ENCODE peak calls at places on chromosomes 6 and 20, in nine cellular contexts. T is Peyer's patch, D is neural crest cell, V is AG09309, R is right lobe of liver, C is H9, E is heart right ventricle, N is cardiac fibroblast, M is activated B cell treated with CpG ODN at 0.5 μM for 24 hours. S is an unnamed sample.

GRCh38 chr6:109318328-109318876 is 63.9 kb downstream of the CD164 start:
- DNase-seq in M (no peak), N (no peak), D (no peak), T (no peak), V (no peak), E (no peak), R (peak), C (no peak), S (no peak)

GRCh38 chr20:46130534-46130933 is 12.4 kb downstream of the CD40 start:
- DNase-seq in E (no peak), D (no peak), N (no peak), C (no peak), V (no peak), T (no peak), M (no peak), R (peak), S (no peak)

GRCh38 chr6:166567813-166568212 is 18.7 kb downstream of the RAMACL start:
- DNase-seq in C (no peak), T (no peak), D (no peak), M (no peak), V (no peak), N (no peak), E (no peak), R (no peak), S (no peak)

GRCh38 chr20:39188264-39188765 is 226.2 kb downstream of the DHX35 start:
- DNase-seq in V (no peak), T (no peak), E (no peak), M (no peak), D (no peak), N (no peak), R (no peak), C (no peak), S (no peak)

GRCh38 chr6:126945150-126945549 is 173.3 kb upstream of the RSPO3 start:
- DNase-seq in T (no peak), E (no peak), N (no peak), R (no peak), C (no peak), V (no peak), D (no peak), M (no peak), S (no peak)

GRCh38 chr6:159941286-159942113 is 27.4 kb upstream of the IGF2R start:
- DNase-seq in D (no peak), R (no peak), C (no peak), N (peak), V (no peak), E (no peak), T (no peak), M (no peak), S (peak)

GRCh38 chr6:69976591-69977090 is 110.3 kb downstream of the COL19A1 start:
- DNase-seq in N (peak), T (no peak), C (no peak), V (no peak), E (no peak), R (no peak), D (no peak), M (no peak), S (no peak)

GRCh38 chr20:61765871-61766654 is 299.6 kb downstream of the TAF4 start:
- DNase-seq in T (no peak), C (peak), R (peak), D (no peak), M (no peak), E (no peak), N (no peak), V (no peak), S (no peak)

GRCh38 chr6:158751842-158752424 is 67.2 kb downstream of the EZR start:
- DNase-seq in T (peak), V (no peak), E (no peak), R (no peak), N (no peak), C (no peak), D (no peak), M (no peak), S (no peak)

GRCh38 chr6:149563203-149563927 is 2.8 kb upstream of the GINM1 start:
- DNase-seq in R (no peak), N (peak), M (no peak), E (no peak), T (no peak), D (no peak), C (no peak), V (peak), S (peak)

GRCh38 chr6:18115356-18115755 is 7.1 kb downstream of the NHLRC1 start:
- DNase-seq in C (no peak), V (no peak), N (no peak), R (no peak), T (no peak), D (no peak), M (no peak), E (no peak), S (no peak)

GRCh38 chr20:2825770-2826169 is 9.6 kb downstream of the TMEM239 start:
- DNase-seq in M (no peak), V (no peak), R (no peak), E (no peak), D (no peak), C (no peak), T (no peak), N (no peak), S (no peak)

GRCh38 chr6:129568015-129568414 is 142.0 kb downstream of the ARHGAP18 start:
- DNase-seq in D (no peak), E (no peak), N (no peak), M (no peak), V (no peak), C (no peak), R (no peak), T (no peak), S (no peak)

GRCh38 chr6:129884211-129884610 is 23.1 kb upstream of the TMEM244 start:
- DNase-seq in N (no peak), V (no peak), M (no peak), D (no peak), C (no peak), R (no peak), T (no peak), E (no peak), S (no peak)

GRCh38 chr6:158422629-158423238 is 110.5 kb downstream of the TULP4 start:
- DNase-seq in M (no peak), C (peak), T (no peak), N (no peak), R (no peak), E (no peak), D (no peak), V (no peak), S (no peak)

GRCh38 chr6:101918476-101918875 is 525.0 kb downstream of the GRIK2 start:
- DNase-seq in T (no peak), V (no peak), R (no peak), C (no peak), M (no peak), E (no peak), D (no peak), N (no peak), S (no peak)

GRCh38 chr20:62705626-62706025 is 3.0 kb upstream of the NTSR1 start:
- DNase-seq in T (no peak), E (peak), D (no peak), V (no peak), N (no peak), R (peak), C (no peak), M (no peak), S (peak)

GRCh38 chr6:129705212-129705611 is 4.8 kb downstream of the ARHGAP18 start:
- DNase-seq in V (no peak), M (no peak), C (no peak), R (no peak), E (no peak), T (no peak), D (no peak), N (no peak), S (no peak)

GRCh38 chr6:122994256-122994655 is 1.8 kb upstream of the CLVS2 start:
- DNase-seq in R (no peak), C (no peak), N (no peak), E (no peak), T (no peak), D (no peak), M (no peak), V (no peak), S (no peak)

GRCh38 chr20:38195041-38195504 is 30.0 kb upstream of the TGM2 start:
- DNase-seq in R (no peak), T (no peak), N (no peak), M (no peak), C (no peak), V (no peak), E (no peak), D (no peak), S (no peak)

GRCh38 chr20:50540620-50541605 is 30.7 kb downstream of the PTPN1 start:
- DNase-seq in R (no peak), V (no peak), T (no peak), D (no peak), N (peak), M (no peak), E (no peak), C (no peak), S (peak)

GRCh38 chr20:38135641-38136420 is 29.2 kb downstream of the TGM2 start:
- DNase-seq in M (no peak), V (no peak), C (no peak), R (no peak), E (no peak), D (no peak), T (no peak), N (no peak), S (no peak)

GRCh38 chr6:44006872-44007303 is 120.4 kb downstream of the MRPL14 start:
- DNase-seq in D (no peak), N (no peak), V (no peak), M (no peak), T (no peak), E (no peak), C (no peak), R (peak), S (no peak)

GRCh38 chr6:56259682-56260081 is 12.3 kb upstream of the COL21A1 start:
- DNase-seq in M (no peak), D (no peak), V (peak), N (peak), E (no peak), R (no peak), T (no peak), C (no peak), S (peak)

GRCh38 chr6:36128793-36129192 is 1.5 kb upstream of the MAPK13 start:
- DNase-seq in R (no peak), C (no peak), V (no peak), T (no peak), N (no peak), E (no peak), M (no peak), D (no peak), S (no peak)

GRCh38 chr6:144725731-144726522 is 440.8 kb downstream of the UTRN start:
- DNase-seq in N (no peak), M (no peak), T (no peak), E (no peak), D (no peak), R (no peak), C (no peak), V (no peak), S (no peak)

GRCh38 chr6:112690497-112691202 is 343.5 kb downstream of the RFPL4B start:
- DNase-seq in M (no peak), V (peak), N (peak), T (no peak), E (no peak), D (no peak), R (no peak), C (no peak), S (no peak)

GRCh38 chr6:9428416-9429172 is 986.3 kb downstream of the TFAP2A start:
- DNase-seq in T (no peak), R (no peak), N (peak), D (no peak), V (no peak), C (no peak), E (no peak), M (no peak), S (peak)

GRCh38 chr20:57000441-57000968 is 265.9 kb downstream of the BMP7 start:
- DNase-seq in D (no peak), M (no peak), E (no peak), N (no peak), V (no peak), T (no peak), C (no peak), R (no peak), S (no peak)

GRCh38 chr20:62659488-62659887 is 17.2 kb downstream of the SLCO4A1 start:
- DNase-seq in N (no peak), R (no peak), D (no peak), M (no peak), E (no peak), V (no peak), C (no peak), T (no peak), S (no peak)

GRCh38 chr6:44285552-44286284 is 15.5 kb downstream of the TMEM151B start:
- DNase-seq in V (no peak), D (no peak), E (no peak), T (no peak), M (no peak), C (no peak), N (peak), R (no peak), S (peak)

GRCh38 chr6:124536792-124537191 is 425.4 kb upstream of the RNF217 start:
- DNase-seq in N (peak), T (no peak), E (no peak), C (no peak), M (no peak), R (no peak), V (no peak), D (no peak), S (peak)

GRCh38 chr6:45923831-45924391 is 91.7 kb downstream of the CLIC5 start:
- DNase-seq in M (no peak), C (no peak), D (no peak), N (peak), R (no peak), E (no peak), T (no peak), V (no peak), S (peak)

DNA sequence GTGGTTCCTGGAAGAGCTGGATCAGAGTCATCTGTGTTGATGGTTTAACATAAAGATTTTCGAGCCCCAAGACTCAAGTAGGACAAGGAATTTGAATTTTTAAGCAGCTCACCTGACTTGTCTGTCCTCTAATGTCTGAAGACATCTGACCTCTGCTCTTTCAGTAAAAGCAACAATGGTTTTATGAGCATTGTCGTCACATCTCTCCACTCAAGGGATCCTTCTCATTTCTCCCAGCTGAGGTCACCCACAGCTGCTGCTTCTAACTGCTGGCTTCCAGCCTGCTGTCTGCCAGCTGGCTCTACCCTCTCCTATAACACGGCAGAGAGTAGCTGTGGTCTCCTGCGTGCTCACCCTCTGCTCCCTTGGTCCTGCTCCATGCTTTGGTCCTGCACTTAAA is 24.7 kb upstream of the HDAC2 start:
- DNase-seq in T (no peak), M (no peak), N (peak), C (peak), R (no peak), D (no peak), E (peak), V (peak), S (peak)
- TF ChIP-seq CTCF in T (no peak), M (no peak), N (no peak), C (no peak), R (no peak), D (no peak), E (no peak), V (no peak), S (no peak)

GRCh38 chr6:88725111-88725711 is 238.2 kb downstream of the RNGTT start:
- DNase-seq in T (no peak), M (no peak), V (peak), E (peak), R (no peak), C (peak), D (peak), N (peak), S (no peak)
- TF ChIP-seq CTCF in T (no peak), M (no peak), V (peak), E (peak), R (peak), C (peak), D (peak), N (peak), S (no peak)

GRCh38 chr6:33815854-33816253 is 12.1 kb upstream of the MLN start:
- DNase-seq in V (no peak), T (no peak), E (no peak), D (peak), R (no peak), N (peak), M (no peak), C (peak), S (peak)
- TF ChIP-seq CTCF in V (no peak), T (no peak), E (no peak), D (no peak), R (no peak), N (no peak), M (no peak), C (no peak), S (no peak)

DNA sequence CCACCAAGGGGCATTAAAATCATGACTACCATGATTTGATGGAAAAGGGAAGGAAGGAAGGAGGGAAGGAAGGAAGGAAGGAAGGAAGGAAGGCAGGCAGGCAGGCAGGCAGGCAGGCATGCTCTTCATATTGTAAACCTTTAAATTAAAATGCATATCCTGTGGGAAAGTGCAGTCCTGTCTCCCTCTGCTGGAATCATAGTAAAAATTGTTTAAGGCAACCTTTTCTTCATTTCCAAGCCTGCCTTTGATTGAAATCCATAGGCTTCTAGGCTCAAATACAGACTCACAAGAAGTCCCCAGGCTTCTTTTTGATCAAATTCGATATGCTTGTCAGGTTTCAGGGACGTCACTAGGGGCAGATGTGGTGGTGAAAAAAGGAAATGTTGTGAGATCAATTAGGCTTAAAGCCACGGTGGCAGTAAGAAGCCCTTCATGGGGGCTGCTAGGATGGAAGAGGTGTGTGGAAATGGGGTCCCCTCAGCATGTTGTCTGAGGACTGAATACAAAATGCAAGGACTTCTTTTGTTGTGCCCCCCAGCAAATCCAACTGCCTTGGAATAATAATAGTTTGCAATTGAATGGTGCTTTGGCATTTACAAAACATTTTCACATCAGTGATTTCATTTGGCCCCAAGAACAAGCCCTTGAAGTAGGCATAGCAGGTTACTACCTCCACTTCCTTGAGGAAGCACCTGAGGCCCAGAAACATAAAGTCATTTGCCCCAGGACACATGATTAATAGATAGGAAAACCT is 25.6 kb upstream of the GABRR1 start:
- DNase-seq in R (no peak), T (no peak), C (peak), M (no peak), E (no peak), N (peak), D (peak), V (no peak), S (peak)
- TF ChIP-seq CTCF in R (peak), T (peak), C (peak), M (no peak), E (peak), N (peak), D (peak), V (peak), S (peak)